ENCODE peak calls at places on chromosome 2, in ten cellular contexts. K is endothelial cell of umbilical vein, F is A549, T is IMR-90, O is thyroid gland, S is breast epithelium, E is stomach, M is Peyer's patch, B is adrenal gland, L is esophagus squamous epithelium. I is an unnamed sample.

GRCh38 chr2:200428961-200429665 is 80.8 kb downstream of the KCTD18 start:
- DNase-seq in K (no peak), F (no peak), T (no peak), O (no peak), S (no peak), E (no peak), M (no peak), B (no peak), L (no peak), I (no peak)

GRCh38 chr2:106990307-106990706 is 104.3 kb upstream of the ST6GAL2 start:
- DNase-seq in K (no peak), F (no peak), T (peak), O (no peak), S (no peak), E (no peak), M (no peak), B (no peak), L (no peak), I (no peak)

GRCh38 chr2:53960476-53960875 is 10.3 kb downstream of the PSME4 start:
- DNase-seq in K (no peak), F (no peak), T (no peak), O (no peak), S (no peak), E (no peak), M (no peak), B (no peak), L (no peak), I (no peak)

GRCh38 chr2:231680284-231680991 is 27.9 kb upstream of the PTMA start:
- DNase-seq in K (no peak), F (no peak), T (no peak), O (peak), S (no peak), E (peak), M (peak), B (no peak), L (no peak), I (no peak)

GRCh38 chr2:101520246-101520645 is 45.3 kb upstream of the RFX8 start:
- DNase-seq in K (peak), F (no peak), T (peak), O (no peak), S (no peak), E (no peak), M (no peak), B (no peak), L (no peak), I (no peak)

GRCh38 chr2:197873293-197873701 is 68.9 kb downstream of the PLCL1 start:
- DNase-seq in K (no peak), F (no peak), T (peak), O (no peak), S (no peak), E (no peak), M (no peak), B (no peak), L (no peak), I (no peak)

GRCh38 chr2:155256803-155257202 is 558.3 kb downstream of the KCNJ3 start:
- DNase-seq in K (no peak), F (no peak), T (no peak), O (no peak), S (no peak), E (no peak), M (no peak), B (no peak), L (no peak), I (no peak)

GRCh38 chr2:171723724-171724683 is 36.7 kb downstream of the DYNC1I2 start:
- DNase-seq in K (peak), F (no peak), T (peak), O (no peak), S (no peak), E (peak), M (no peak), B (no peak), L (no peak), I (peak)

GRCh38 chr2:210224660-210225460 is at the start of gene ACADL:
- DNase-seq in K (peak), F (peak), T (no peak), O (peak), S (peak), E (peak), M (peak), B (peak), L (no peak), I (peak)

GRCh38 chr2:48448274-48449061 is 81.5 kb upstream of the STON1 start:
- DNase-seq in K (no peak), F (no peak), T (peak), O (no peak), S (no peak), E (no peak), M (no peak), B (no peak), L (no peak), I (peak)

GRCh38 chr2:120631719-120632118 is 103.9 kb upstream of the GLI2 start:
- DNase-seq in K (no peak), F (no peak), T (peak), O (no peak), S (no peak), E (no peak), M (no peak), B (no peak), L (no peak), I (no peak)

GRCh38 chr2:101205521-101205998 is 47.1 kb upstream of the CNOT11 start:
- DNase-seq in K (peak), F (peak), T (peak), O (peak), S (no peak), E (peak), M (peak), B (peak), L (no peak), I (peak)

GRCh38 chr2:50953021-50953420 is 78.9 kb downstream of the NRXN1 start:
- DNase-seq in K (peak), F (no peak), T (peak), O (no peak), S (no peak), E (no peak), M (no peak), B (no peak), L (no peak), I (no peak)

DNA sequence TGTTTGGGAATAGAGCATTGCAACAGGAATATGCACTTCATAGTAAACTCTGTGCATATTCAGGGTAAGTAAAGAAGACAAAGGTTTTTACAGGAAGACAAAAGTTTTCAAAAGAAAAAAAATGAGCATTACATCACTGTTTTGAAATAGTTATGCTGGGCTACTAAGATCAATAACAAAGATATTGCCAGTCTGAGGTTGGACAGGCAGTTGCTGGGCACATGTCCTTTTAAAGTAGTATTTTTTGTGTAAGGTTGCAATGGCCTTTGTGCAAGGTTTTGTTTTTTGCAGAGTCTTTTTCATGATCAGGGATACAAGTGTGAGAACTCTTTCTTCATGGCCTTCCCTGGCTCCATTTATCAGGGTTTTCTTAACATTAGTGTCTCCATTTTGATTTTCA is 16.2 kb downstream of the IL1B start:
- DNase-seq in K (no peak), F (no peak), T (no peak), O (no peak), S (no peak), E (no peak), M (no peak), B (no peak), L (no peak), I (no peak)
- TF ChIP-seq POLR2A in K (no peak), F (no peak), T (no peak), O (no peak), S (no peak), E (no peak), M (no peak), B (no peak), L (no peak), I (no peak)

DNA sequence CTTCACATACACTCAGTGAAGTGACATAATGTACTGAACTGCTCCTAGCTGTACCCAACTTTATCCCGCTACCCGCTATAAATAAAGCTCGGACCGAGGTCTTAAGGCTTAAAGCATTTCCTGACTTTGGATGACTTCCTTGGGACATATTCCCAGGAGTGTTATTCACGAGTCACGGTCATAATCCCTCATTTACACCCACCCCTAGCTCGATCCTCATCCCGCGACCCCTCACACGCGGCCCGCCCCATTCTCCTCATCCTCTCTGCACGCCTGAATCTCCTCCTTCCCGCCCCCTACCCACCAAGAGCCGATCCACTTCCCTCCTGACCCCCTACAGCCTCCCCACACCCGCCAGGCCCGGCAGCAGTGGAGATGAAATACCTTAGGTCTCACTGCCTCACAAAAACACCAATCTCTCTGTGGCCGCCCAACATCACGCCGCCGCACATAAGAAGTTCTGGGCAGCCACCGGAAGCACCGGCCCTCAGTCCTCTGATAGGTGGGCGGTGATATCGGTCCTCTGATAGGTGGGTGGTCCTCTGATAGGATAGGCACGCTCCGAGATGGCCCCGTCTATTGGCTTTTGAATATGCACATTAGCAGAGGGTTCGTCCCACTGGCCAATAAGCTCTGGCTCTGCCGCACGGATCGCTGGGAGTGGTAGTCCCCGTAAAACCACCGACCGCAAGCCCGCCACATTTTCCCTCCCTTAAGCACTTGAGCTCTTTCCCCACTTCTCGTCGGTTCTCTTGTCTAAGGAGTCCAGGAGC is at the start of gene WDCP:
- DNase-seq in K (peak), F (peak), T (peak), O (peak), S (peak), E (peak), M (peak), B (peak), L (peak), I (peak)
- TF ChIP-seq POLR2A in K (peak), F (peak), T (peak), O (peak), S (no peak), E (no peak), M (peak), B (peak), L (no peak), I (peak)

DNA sequence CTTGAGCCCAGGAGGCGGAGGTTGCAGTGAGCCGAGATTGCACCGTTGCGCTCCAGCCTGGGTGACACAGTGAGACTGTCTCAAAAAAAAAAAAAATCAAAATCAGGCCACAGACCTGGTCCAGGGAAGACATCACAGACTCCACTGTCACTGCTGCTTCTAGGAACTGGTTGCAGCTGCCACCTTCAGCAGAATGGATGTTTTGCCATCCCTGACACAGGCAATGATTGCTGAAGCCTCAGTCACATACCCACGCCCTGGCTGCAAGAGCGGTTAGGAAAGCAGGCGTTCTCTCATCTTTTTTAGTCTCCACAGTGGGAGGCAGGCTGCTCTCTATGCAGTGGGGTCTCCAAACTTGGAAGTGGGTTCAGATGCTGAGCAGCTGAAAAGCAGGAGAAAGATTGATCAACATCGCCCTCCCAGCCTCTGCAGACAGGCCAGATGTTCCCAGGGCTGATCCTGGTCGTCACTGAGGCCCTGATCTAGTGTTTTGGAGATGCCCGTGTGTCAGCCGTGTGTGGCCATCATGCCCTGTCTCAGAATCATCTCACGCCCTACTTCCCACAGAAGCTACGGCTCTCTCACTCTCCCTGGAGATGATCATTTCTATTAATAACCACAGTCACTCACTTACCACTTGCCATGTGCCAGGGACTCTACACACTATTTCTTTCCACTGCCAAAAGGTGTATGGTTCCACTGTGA is 91.8 kb downstream of the PLB1 start:
- DNase-seq in K (no peak), F (no peak), T (no peak), O (no peak), S (no peak), E (no peak), M (no peak), B (no peak), L (no peak), I (no peak)
- TF ChIP-seq POLR2A in K (no peak), F (no peak), T (no peak), O (no peak), S (no peak), E (no peak), M (no peak), B (no peak), L (no peak), I (no peak)

DNA sequence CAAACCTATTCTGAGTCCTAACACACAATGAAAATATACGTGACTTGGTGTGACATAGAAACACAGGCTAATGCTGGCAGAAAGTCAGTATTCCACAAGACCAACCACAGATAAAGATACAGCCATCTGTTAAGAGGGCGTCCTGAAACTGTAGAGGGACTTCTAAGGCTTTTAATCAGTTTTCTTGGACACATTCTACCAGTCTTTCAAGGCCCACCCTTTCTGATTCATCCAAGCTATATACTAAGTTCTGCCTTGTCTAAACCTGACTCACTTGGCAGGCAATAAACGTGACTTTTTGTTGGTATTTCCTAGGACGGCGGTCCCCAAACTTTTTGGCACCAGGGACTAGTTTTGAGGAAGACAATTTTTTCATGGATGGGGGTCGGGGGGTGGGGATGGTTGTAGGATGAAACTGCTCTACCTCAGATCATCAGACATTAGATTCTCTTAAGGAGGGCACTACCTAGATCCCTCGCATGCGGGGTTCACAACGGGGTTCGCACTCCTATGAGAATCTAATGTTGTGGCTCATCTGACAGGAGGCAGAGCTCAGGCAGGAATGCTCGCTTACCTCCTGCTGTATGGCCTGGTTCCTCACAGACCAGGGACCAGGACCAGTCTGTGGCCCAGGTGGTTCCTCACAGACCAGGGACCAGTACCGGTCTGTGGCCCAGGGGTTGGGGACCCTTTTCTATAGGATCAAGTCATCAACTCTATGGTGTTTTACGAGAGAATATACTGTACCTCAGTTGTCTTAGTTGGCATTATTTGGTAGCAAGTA is 61.4 kb downstream of the SP3 start:
- DNase-seq in K (no peak), F (no peak), T (peak), O (no peak), S (no peak), E (no peak), M (no peak), B (no peak), L (no peak), I (no peak)
- TF ChIP-seq POLR2A in K (no peak), F (no peak), T (no peak), O (no peak), S (no peak), E (no peak), M (no peak), B (no peak), L (no peak), I (no peak)

DNA sequence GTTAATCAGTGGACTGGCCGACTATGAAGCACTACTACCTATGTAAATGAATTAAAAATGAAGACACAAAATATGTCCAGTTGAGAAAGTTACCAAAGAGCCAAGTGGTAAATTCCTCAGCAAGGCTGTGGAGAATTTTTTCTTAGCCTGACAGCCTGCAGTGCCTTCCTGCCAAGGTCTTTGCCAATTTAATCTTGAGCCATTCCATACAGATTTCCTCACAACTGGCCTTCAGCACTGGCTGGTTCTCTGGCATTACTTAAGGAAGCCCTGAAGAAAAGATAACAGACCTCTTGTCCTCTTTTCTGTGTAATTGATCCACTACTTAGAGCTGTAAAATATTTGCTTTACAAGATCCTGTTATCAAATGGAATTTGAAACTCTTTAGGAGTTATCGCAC is 334.2 kb upstream of the LRRTM1 start:
- DNase-seq in K (no peak), F (no peak), T (no peak), O (no peak), S (no peak), E (no peak), M (no peak), B (no peak), L (no peak), I (no peak)
- TF ChIP-seq POLR2A in K (no peak), F (no peak), T (no peak), O (no peak), S (no peak), E (no peak), M (no peak), B (no peak), L (no peak), I (no peak)

GRCh38 chr2:229268626-229269025 is 2.5 kb downstream of the PID1 start:
- DNase-seq in K (no peak), F (no peak), T (peak), O (no peak), S (no peak), E (no peak), M (no peak), B (no peak), L (no peak), I (no peak)

GRCh38 chr2:229269146-229269545 is 1.9 kb downstream of the PID1 start:
- DNase-seq in K (no peak), F (no peak), T (no peak), O (no peak), S (no peak), E (no peak), M (no peak), B (no peak), L (no peak), I (no peak)

GRCh38 chr2:229273384-229274338 is 2.6 kb upstream of the PID1 start:
- DNase-seq in K (peak), F (peak), T (peak), O (peak), S (no peak), E (peak), M (peak), B (peak), L (no peak), I (peak)

GRCh38 chr2:229269986-229270385 is 1.1 kb downstream of the PID1 start:
- DNase-seq in K (no peak), F (no peak), T (no peak), O (no peak), S (no peak), E (no peak), M (no peak), B (no peak), L (no peak), I (no peak)

GRCh38 chr2:229270551-229271410 is at the start of gene PID1:
- DNase-seq in K (no peak), F (peak), T (peak), O (no peak), S (no peak), E (no peak), M (no peak), B (peak), L (no peak), I (no peak)
- TF ChIP-seq POLR2A in K (no peak), F (peak), T (no peak), O (no peak), S (no peak), E (no peak), M (no peak), B (peak), L (no peak), I (no peak)

GRCh38 chr2:217827430-217828201 is 175.2 kb downstream of the TNS1 start:
- DNase-seq in K (peak), F (no peak), T (no peak), O (peak), S (no peak), E (no peak), M (no peak), B (no peak), L (no peak), I (peak)
- TF ChIP-seq POLR2A in K (no peak), F (no peak), T (no peak), O (peak), S (no peak), E (no peak), M (no peak), B (no peak), L (no peak), I (peak)

GRCh38 chr2:126655500-126656310 is at the start of gene GYPC:
- DNase-seq in K (no peak), F (no peak), T (peak), O (peak), S (peak), E (peak), M (peak), B (peak), L (no peak), I (peak)
- TF ChIP-seq POLR2A in K (no peak), F (no peak), T (no peak), O (no peak), S (no peak), E (no peak), M (no peak), B (no peak), L (no peak), I (peak)

GRCh38 chr2:110657721-110658305 is 20.1 kb downstream of the BUB1 start:
- DNase-seq in K (no peak), F (no peak), T (no peak), O (no peak), S (no peak), E (peak), M (peak), B (no peak), L (no peak), I (no peak)
- TF ChIP-seq POLR2A in K (no peak), F (no peak), T (no peak), O (no peak), S (no peak), E (no peak), M (no peak), B (no peak), L (no peak), I (no peak)

GRCh38 chr2:74646829-74647482 is 1.2 kb downstream of the M1AP start:
- DNase-seq in K (no peak), F (no peak), T (no peak), O (no peak), S (no peak), E (no peak), M (no peak), B (no peak), L (no peak), I (no peak)

GRCh38 chr2:74653589-74653984 is 460 bp upstream of the SEMA4F start:
- DNase-seq in K (no peak), F (no peak), T (no peak), O (no peak), S (no peak), E (no peak), M (no peak), B (no peak), L (no peak), I (no peak)

GRCh38 chr2:74646201-74646600 is 1.9 kb downstream of the M1AP start:
- DNase-seq in K (no peak), F (no peak), T (no peak), O (no peak), S (no peak), E (no peak), M (no peak), B (no peak), L (no peak), I (no peak)

GRCh38 chr2:74648009-74648443 is at the start of gene M1AP:
- DNase-seq in K (no peak), F (no peak), T (no peak), O (peak), S (no peak), E (peak), M (no peak), B (no peak), L (no peak), I (peak)
- TF ChIP-seq POLR2A in K (no peak), F (no peak), T (no peak), O (peak), S (no peak), E (no peak), M (no peak), B (no peak), L (no peak), I (no peak)